ENCODE peak calls at places on chromosomes 13 and 19, in seven cellular contexts. Y is breast epithelium; M is GM20000; T is CD4-positive, alpha-beta T cell; S is heart right ventricle; X is H1; G is progenitor cell of endocrine pancreas. D is an unnamed sample.

GRCh38 chr13:49140910-49141611 is 79.1 kb upstream of the MLNR start:
- DNase-seq in Y (no peak), M (no peak), T (no peak), S (no peak), X (no peak), G (no peak), D (no peak)

GRCh38 chr13:26019881-26020535 is 31.8 kb downstream of the SHISA2 start:
- DNase-seq in Y (no peak), M (no peak), T (no peak), S (no peak), X (no peak), G (no peak), D (no peak)

GRCh38 chr19:17488593-17489391 is 18.5 kb downstream of the SLC27A1 start:
- DNase-seq in Y (peak), M (peak), T (peak), S (peak), X (peak), G (peak), D (peak)

GRCh38 chr13:101474419-101474957 is 22.0 kb downstream of the ITGBL1 start:
- DNase-seq in Y (no peak), M (no peak), T (no peak), S (no peak), X (no peak), G (no peak), D (no peak)

GRCh38 chr13:87122551-87122950 is 548.6 kb upstream of the SLITRK5 start:
- DNase-seq in Y (no peak), M (no peak), T (no peak), S (no peak), X (no peak), G (no peak), D (no peak)

GRCh38 chr13:105814219-105814901 is 721.1 kb downstream of the EFNB2 start:
- DNase-seq in Y (no peak), M (no peak), T (no peak), S (no peak), X (no peak), G (no peak), D (no peak)

GRCh38 chr13:89554801-89555200 is 1792.7 kb upstream of the MIR17HG start:
- DNase-seq in Y (no peak), M (no peak), T (no peak), S (no peak), X (no peak), G (no peak), D (no peak)

GRCh38 chr13:44884076-44884729 is 105.1 kb downstream of the NUFIP1 start:
- DNase-seq in Y (no peak), M (no peak), T (no peak), S (no peak), X (no peak), G (no peak), D (no peak)

GRCh38 chr13:25927966-25928365 is 123.8 kb downstream of the SHISA2 start:
- DNase-seq in Y (no peak), M (no peak), T (no peak), S (no peak), X (no peak), G (no peak), D (no peak)

GRCh38 chr13:110640591-110641029 is 25.3 kb downstream of the NAXD start:
- DNase-seq in Y (no peak), M (no peak), T (no peak), S (peak), X (no peak), G (no peak), D (no peak)

GRCh38 chr13:112510002-112510780 is 77.8 kb downstream of the TUBGCP3 start:
- DNase-seq in Y (no peak), M (peak), T (no peak), S (peak), X (peak), G (no peak), D (no peak)

GRCh38 chr13:79662882-79663281 is 181.9 kb downstream of the NDFIP2 start:
- DNase-seq in Y (no peak), M (no peak), T (no peak), S (no peak), X (no peak), G (no peak), D (no peak)

GRCh38 chr13:51934461-51935087 is 72.8 kb downstream of the CCDC70 start:
- DNase-seq in Y (no peak), M (no peak), T (no peak), S (no peak), X (no peak), G (no peak), D (no peak)

GRCh38 chr19:48837586-48838191 is 1.4 kb upstream of the HSD17B14 start:
- DNase-seq in Y (no peak), M (no peak), T (no peak), S (no peak), X (no peak), G (no peak), D (no peak)

GRCh38 chr13:57787058-57787791 is 155.7 kb downstream of the PCDH17 start:
- DNase-seq in Y (no peak), M (no peak), T (no peak), S (no peak), X (peak), G (no peak), D (no peak)

GRCh38 chr13:41457589-41458186 is 338 bp downstream of the RGCC start:
- DNase-seq in Y (no peak), M (peak), T (peak), S (no peak), X (no peak), G (no peak), D (peak)

GRCh38 chr19:53906211-53907192 is 2.6 kb upstream of the CACNG7 start:
- DNase-seq in Y (no peak), M (peak), T (peak), S (peak), X (no peak), G (peak), D (peak)

GRCh38 chr13:32023096-32023495 is 8.5 kb upstream of the FRY start:
- DNase-seq in Y (no peak), M (no peak), T (no peak), S (no peak), X (no peak), G (no peak), D (no peak)

GRCh38 chr13:80083516-80084085 is 257.3 kb downstream of the SPRY2 start:
- DNase-seq in Y (no peak), M (no peak), T (no peak), S (no peak), X (no peak), G (no peak), D (no peak)

GRCh38 chr13:102702965-102703720 is 8.3 kb upstream of the METTL21C start:
- DNase-seq in Y (no peak), M (no peak), T (no peak), S (no peak), X (no peak), G (no peak), D (no peak)

GRCh38 chr19:16002380-16002779 is 53.6 kb downstream of the OR10H4 start:
- DNase-seq in Y (no peak), M (no peak), T (no peak), S (no peak), X (no peak), G (no peak), D (no peak)

GRCh38 chr13:73090116-73090811 is 31.5 kb downstream of the KLF5 start:
- DNase-seq in Y (no peak), M (no peak), T (no peak), S (no peak), X (peak), G (no peak), D (no peak)

GRCh38 chr19:30120860-30121484 is 178.9 kb downstream of the URI1 start:
- DNase-seq in Y (no peak), M (no peak), T (no peak), S (no peak), X (no peak), G (no peak), D (no peak)

GRCh38 chr19:2582984-2583956 is 107.3 kb downstream of the GADD45B start:
- DNase-seq in Y (peak), M (no peak), T (no peak), S (no peak), X (no peak), G (no peak), D (no peak)

GRCh38 chr19:2587001-2587719 is 111.2 kb downstream of the GADD45B start:
- DNase-seq in Y (peak), M (no peak), T (no peak), S (no peak), X (no peak), G (no peak), D (no peak)

GRCh38 chr19:2586196-2586595 is 110.3 kb downstream of the GADD45B start:
- DNase-seq in Y (peak), M (no peak), T (no peak), S (no peak), X (no peak), G (no peak), D (no peak)

GRCh38 chr19:2579678-2580280 is 103.9 kb downstream of the GADD45B start:
- DNase-seq in Y (no peak), M (no peak), T (no peak), S (no peak), X (no peak), G (no peak), D (no peak)

DNA sequence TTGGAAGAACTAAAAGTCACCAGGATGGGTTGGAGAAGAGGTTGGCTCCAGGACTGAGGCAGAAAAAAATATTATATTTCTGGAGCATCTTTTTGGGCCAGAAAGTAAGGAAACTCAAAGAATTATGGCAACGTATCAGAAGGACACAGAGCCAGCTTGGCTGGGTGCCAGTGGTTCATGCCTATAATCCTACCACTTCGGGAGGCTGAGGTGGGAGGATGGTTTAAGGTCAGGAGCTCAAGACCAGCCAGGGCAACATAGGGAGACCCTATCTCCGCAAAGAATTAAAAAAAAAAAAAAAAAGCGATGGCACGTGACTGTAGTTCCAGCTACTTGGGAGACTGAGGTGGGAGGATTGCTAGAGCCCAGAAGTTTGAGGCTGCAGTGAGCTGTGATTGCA is 108.1 kb downstream of the GADD45B start:
- DNase-seq in Y (peak), M (no peak), T (no peak), S (no peak), X (no peak), G (no peak), D (no peak)
- TF ChIP-seq CTCF in Y (no peak), M (no peak), T (no peak), S (no peak), X (no peak), G (no peak), D (no peak)

GRCh38 chr19:18521692-18522123 is at the start of gene ELL:
- DNase-seq in Y (no peak), M (no peak), T (no peak), S (no peak), X (no peak), G (no peak), D (no peak)
- TF ChIP-seq CTCF in Y (no peak), M (no peak), T (no peak), S (no peak), X (no peak), G (no peak), D (peak)

GRCh38 chr19:40716655-40717324 is at the start of the genes COQ8B and ITPKC:
- DNase-seq in Y (peak), M (peak), T (peak), S (peak), X (peak), G (peak), D (peak)
- TF ChIP-seq CTCF in Y (no peak), M (no peak), T (no peak), S (peak), X (no peak), G (peak), D (no peak)

GRCh38 chr19:58218899-58219298 is 9.8 kb upstream of the ZNF544 start:
- DNase-seq in Y (no peak), M (no peak), T (no peak), S (no peak), X (no peak), G (no peak), D (no peak)
- TF ChIP-seq CTCF in Y (no peak), M (no peak), T (no peak), S (no peak), X (peak), G (no peak), D (no peak)

GRCh38 chr19:40714519-40715299 is 2.0 kb downstream of the COQ8B start:
- DNase-seq in Y (peak), M (peak), T (peak), S (peak), X (peak), G (peak), D (peak)
- TF ChIP-seq CTCF in Y (no peak), M (no peak), T (no peak), S (no peak), X (no peak), G (no peak), D (no peak)

GRCh38 chr13:98664924-98665637 is 87.4 kb downstream of the SLC15A1 start:
- DNase-seq in Y (no peak), M (no peak), T (no peak), S (no peak), X (no peak), G (no peak), D (no peak)
- TF ChIP-seq CTCF in Y (no peak), M (no peak), T (no peak), S (no peak), X (no peak), G (no peak), D (no peak)

GRCh38 chr19:56764296-56764695 is 76.2 kb downstream of the PEG3 start:
- DNase-seq in Y (no peak), M (no peak), T (no peak), S (no peak), X (no peak), G (no peak), D (no peak)
- TF ChIP-seq CTCF in Y (no peak), M (no peak), T (no peak), S (no peak), X (peak), G (no peak), D (no peak)

GRCh38 chr13:38239874-38240273 is 109.8 kb upstream of the UFM1 start:
- DNase-seq in Y (no peak), M (no peak), T (no peak), S (no peak), X (no peak), G (no peak), D (no peak)
- TF ChIP-seq CTCF in Y (no peak), M (no peak), T (no peak), S (no peak), X (no peak), G (no peak), D (no peak)

DNA sequence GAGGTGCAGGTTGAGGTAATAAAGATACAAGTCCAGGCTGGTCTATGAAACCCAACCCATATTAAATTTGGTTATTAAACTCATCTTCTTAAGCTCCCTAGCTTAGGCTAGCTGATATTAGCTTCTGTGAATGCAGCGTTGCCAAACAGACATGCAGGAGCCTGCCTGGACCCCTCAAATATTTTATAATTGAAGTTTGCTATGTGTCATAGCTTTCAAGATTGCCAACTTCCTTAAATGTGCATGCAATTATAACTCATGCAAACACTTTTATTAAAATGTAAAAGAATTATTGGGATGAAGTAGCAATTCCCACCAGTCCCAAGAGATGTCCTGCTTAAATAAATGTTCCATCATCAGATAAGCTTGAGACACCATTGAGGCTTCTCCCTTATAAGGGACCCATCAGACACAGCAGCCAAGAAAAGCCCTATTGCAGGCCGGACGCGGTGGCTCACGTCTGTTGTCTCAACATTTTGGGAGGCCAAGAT is 51.3 kb downstream of the MBNL2 start:
- DNase-seq in Y (no peak), M (no peak), T (no peak), S (no peak), X (no peak), G (no peak), D (no peak)
- TF ChIP-seq CTCF in Y (no peak), M (no peak), T (no peak), S (no peak), X (no peak), G (no peak), D (no peak)

GRCh38 chr19:31415322-31415721 is 66.1 kb upstream of the TSHZ3 start:
- DNase-seq in Y (no peak), M (no peak), T (no peak), S (no peak), X (no peak), G (no peak), D (no peak)

GRCh38 chr19:31418055-31418454 is 68.8 kb upstream of the TSHZ3 start:
- DNase-seq in Y (no peak), M (no peak), T (no peak), S (no peak), X (no peak), G (no peak), D (no peak)

GRCh38 chr19:31413353-31413752 is 64.1 kb upstream of the TSHZ3 start:
- DNase-seq in Y (no peak), M (no peak), T (no peak), S (no peak), X (no peak), G (no peak), D (no peak)

GRCh38 chr19:31418692-31419430 is 69.6 kb upstream of the TSHZ3 start:
- DNase-seq in Y (no peak), M (no peak), T (no peak), S (no peak), X (peak), G (no peak), D (no peak)

DNA sequence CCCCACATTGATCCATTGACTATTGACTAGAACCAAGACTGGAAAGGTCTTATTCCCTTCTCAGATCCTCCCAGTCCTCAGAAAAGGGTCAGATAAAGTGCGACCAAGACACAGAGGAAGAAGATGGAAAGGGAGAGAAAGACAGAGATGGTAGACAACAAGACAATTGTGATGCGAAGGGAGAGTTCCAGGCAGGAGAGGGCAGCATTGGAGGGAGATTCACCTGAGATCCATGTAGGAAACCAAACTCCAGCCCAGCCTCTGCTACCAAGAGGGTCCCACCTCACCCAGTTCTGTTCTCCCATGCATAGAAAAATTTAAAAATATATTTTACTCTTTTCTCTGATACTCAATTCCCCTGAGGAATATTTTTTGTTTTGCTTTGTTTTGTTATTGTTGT is 67.3 kb upstream of the TSHZ3 start:
- DNase-seq in Y (no peak), M (no peak), T (no peak), S (no peak), X (no peak), G (no peak), D (no peak)
- TF ChIP-seq CTCF in Y (no peak), M (no peak), T (no peak), S (no peak), X (no peak), G (no peak), D (no peak)

D was measured in natural killer cell.